ENCODE peak calls at places on chromosomes 4 and X, in five cellular contexts. H is nucleus accumbens, O is GDM1, T is aorta, X is Right ventricle myocardium superior. J is an unnamed sample.

GRCh38 chr4:134935320-134935719 is 733.7 kb upstream of the PABPC4L start:
- DNase-seq in O (no peak), H (no peak), X (no peak), T (no peak), J (no peak)

GRCh38 chr4:144176476-144176875 is 36.0 kb upstream of the GYPA start:
- DNase-seq in T (no peak), O (no peak), H (no peak), X (no peak), J (no peak)

GRCh38 chr4:156677136-156677535 is 294.5 kb downstream of the PDGFC start:
- DNase-seq in O (no peak), H (no peak), T (no peak), X (no peak), J (no peak)

GRCh38 chr4:41678951-41679350 is 69.6 kb downstream of the PHOX2B start:
- DNase-seq in X (no peak), H (no peak), T (no peak), O (no peak), J (no peak)

GRCh38 chrX:30713061-30713525 is 59.9 kb downstream of the GK start:
- DNase-seq in T (peak), O (peak), H (no peak), X (peak), J (peak)

GRCh38 chrX:27571164-27571563 is 19.0 kb upstream of the DCAF8L2 start:
- DNase-seq in H (no peak), O (no peak), X (no peak), T (no peak), J (no peak)

GRCh38 chr4:183257808-183258207 is 62.3 kb downstream of the CLDN22 start:
- DNase-seq in O (no peak), H (no peak), T (no peak), X (no peak), J (no peak)

GRCh38 chr4:125826801-125827200 is 512.0 kb downstream of the FAT4 start:
- DNase-seq in H (no peak), T (no peak), X (no peak), O (no peak), J (no peak)

GRCh38 chrX:112688242-112688641 is 8.5 kb upstream of the LHFPL1 start:
- DNase-seq in H (no peak), X (no peak), O (no peak), T (no peak), J (no peak)

GRCh38 chr4:541271-541670 is 34.8 kb downstream of the TMEM271 start:
- DNase-seq in H (no peak), O (no peak), X (no peak), T (no peak), J (no peak)

GRCh38 chrX:12970691-12971202 is 4.2 kb upstream of the TMSB4X start:
- DNase-seq in X (no peak), H (no peak), O (peak), T (no peak), J (no peak)

GRCh38 chr4:17854076-17854475 is 43.3 kb downstream of the NCAPG start:
- DNase-seq in O (no peak), X (no peak), T (no peak), H (no peak), J (no peak)

GRCh38 chrX:129781134-129782014 is 1.6 kb downstream of the SASH3 start:
- DNase-seq in T (peak), H (no peak), X (peak), O (peak), J (peak)

GRCh38 chrX:101394372-101394771 is 3.6 kb downstream of the RPL36A start:
- DNase-seq in X (no peak), O (no peak), H (no peak), T (no peak), J (no peak)

GRCh38 chr4:54659213-54660144 is 1.7 kb downstream of the KIT start:
- DNase-seq in X (no peak), T (no peak), H (no peak), O (no peak), J (peak)

GRCh38 chrX:40143001-40143400 is 45.2 kb upstream of the BCOR start:
- DNase-seq in O (no peak), X (no peak), T (no peak), H (no peak), J (no peak)

GRCh38 chr4:163548481-163549243 is 54.2 kb downstream of the TMA16 start:
- DNase-seq in X (no peak), O (no peak), T (no peak), H (no peak), J (no peak)

GRCh38 chr4:5708829-5709680 is 696 bp upstream of the EVC2 start:
- DNase-seq in X (no peak), O (no peak), T (no peak), H (no peak), J (no peak)

GRCh38 chr4:121049072-121049599 is 23.2 kb downstream of the NDNF start:
- DNase-seq in T (no peak), X (no peak), H (no peak), O (no peak), J (peak)

GRCh38 chr4:78056265-78057129 is 626 bp upstream of the FRAS1 start:
- DNase-seq in X (peak), T (peak), H (no peak), O (no peak), J (peak)

GRCh38 chrX:69163936-69164741 is 1.1 kb downstream of the PJA1 start:
- DNase-seq in X (peak), H (no peak), O (no peak), T (no peak), J (peak)

GRCh38 chr4:162705130-162705803 is 461.4 kb downstream of the NAF1 start:
- DNase-seq in X (no peak), O (no peak), H (no peak), T (no peak), J (no peak)

GRCh38 chrX:134907302-134907701 is 83.5 kb upstream of the SMIM10 start:
- DNase-seq in H (no peak), T (no peak), X (no peak), O (no peak), J (no peak)

GRCh38 chrX:131306602-131307001 is 17.5 kb upstream of the IGSF1 start:
- DNase-seq in T (no peak), H (no peak), X (no peak), O (no peak), J (no peak)

GRCh38 chr4:87856816-87857215 is 24.0 kb downstream of the MEPE start:
- DNase-seq in X (no peak), O (no peak), T (no peak), H (no peak), J (no peak)

GRCh38 chr4:186146443-186146842 is 41.9 kb downstream of the FAM149A start:
- DNase-seq in T (no peak), H (no peak), O (no peak), X (no peak), J (no peak)

GRCh38 chr4:66178901-66179300 is 508.6 kb upstream of the EPHA5 start:
- DNase-seq in T (no peak), X (no peak), O (no peak), H (no peak), J (no peak)

GRCh38 chr4:187333151-187333550 is 609.5 kb upstream of the FAT1 start:
- DNase-seq in X (no peak), H (no peak), O (no peak), T (no peak), J (no peak)

GRCh38 chr4:182382941-182383340 is 139.7 kb downstream of the TENM3 start:
- DNase-seq in X (no peak), O (no peak), T (no peak), H (no peak), J (no peak)

GRCh38 chr4:26780524-26780923 is 80.1 kb upstream of the STIM2 start:
- DNase-seq in X (no peak), O (no peak), T (no peak), H (no peak), J (no peak)

J was measured in right cardiac atrium.